ENCODE peak calls at places on chromosomes 12 and 14, in five cellular contexts. One of them, this sample, is unnamed. For H3K27me3, the result is how much of the 10 kb centered on the place peaks cover.

GRCh38 chr14:33738029-33738428 is 212.8 kb downstream of the EGLN3 start:
- DNase-seq in heart left ventricle: no peak
- DNase-seq in dorsolateral prefrontal cortex: no peak
- DNase-seq in MG63: no peak
- DNase-seq in adipocyte: no peak
- DNase-seq in this sample: no peak

GRCh38 chr14:63933701-63934100 is 80.9 kb downstream of the SYNE2 start:
- DNase-seq in MG63: no peak
- DNase-seq in adipocyte: no peak
- DNase-seq in dorsolateral prefrontal cortex: no peak
- DNase-seq in heart left ventricle: no peak
- DNase-seq in this sample: no peak

GRCh38 chr14:51546603-51547258 is 105.0 kb upstream of the FRMD6 start:
- DNase-seq in heart left ventricle: no peak
- DNase-seq in adipocyte: peak
- DNase-seq in MG63: no peak
- DNase-seq in dorsolateral prefrontal cortex: no peak
- DNase-seq in this sample: no peak

GRCh38 chr12:6295187-6295811 is 15.2 kb upstream of the PLEKHG6 start:
- DNase-seq in adipocyte: peak
- DNase-seq in heart left ventricle: no peak
- DNase-seq in MG63: peak
- DNase-seq in dorsolateral prefrontal cortex: no peak
- DNase-seq in this sample: peak

GRCh38 chr12:123533672-123534643 is at the start of gene RILPL1:
- DNase-seq in dorsolateral prefrontal cortex: peak
- DNase-seq in adipocyte: peak
- DNase-seq in heart left ventricle: peak
- DNase-seq in MG63: peak
- DNase-seq in this sample: no peak

GRCh38 chr12:21906919-21907642 is 34.1 kb downstream of the ABCC9 start:
- DNase-seq in dorsolateral prefrontal cortex: no peak
- DNase-seq in adipocyte: peak
- DNase-seq in heart left ventricle: no peak
- DNase-seq in MG63: no peak
- DNase-seq in this sample: peak

GRCh38 chr14:103056322-103057027 is 874 bp downstream of the CDC42BPB start:
- DNase-seq in adipocyte: peak
- DNase-seq in dorsolateral prefrontal cortex: no peak
- DNase-seq in MG63: peak
- DNase-seq in heart left ventricle: peak
- DNase-seq in this sample: no peak

GRCh38 chr12:104303538-104304151 is at the start of gene EID3:
- DNase-seq in heart left ventricle: peak
- DNase-seq in adipocyte: peak
- DNase-seq in dorsolateral prefrontal cortex: peak
- DNase-seq in MG63: peak
- DNase-seq in this sample: no peak

GRCh38 chr14:69818760-69819191 is 21.7 kb upstream of the SLC10A1 start:
- DNase-seq in adipocyte: peak
- DNase-seq in MG63: peak
- DNase-seq in heart left ventricle: no peak
- DNase-seq in dorsolateral prefrontal cortex: no peak
- DNase-seq in this sample: peak

GRCh38 chr14:24965934-24966593 is 83.9 kb downstream of the STXBP6 start:
- DNase-seq in MG63: peak
- DNase-seq in adipocyte: peak
- DNase-seq in dorsolateral prefrontal cortex: peak
- DNase-seq in heart left ventricle: no peak
- DNase-seq in this sample: peak

GRCh38 chr12:66279127-66279712 is 23.1 kb upstream of the HELB start:
- DNase-seq in heart left ventricle: no peak
- DNase-seq in adipocyte: peak
- DNase-seq in MG63: peak
- DNase-seq in dorsolateral prefrontal cortex: no peak
- DNase-seq in this sample: no peak

GRCh38 chr12:15184484-15184883 is 36.7 kb downstream of the RERG start:
- DNase-seq in MG63: no peak
- DNase-seq in heart left ventricle: no peak
- DNase-seq in dorsolateral prefrontal cortex: no peak
- DNase-seq in adipocyte: no peak
- DNase-seq in this sample: no peak

GRCh38 chr12:66049538-66050282 is 80.8 kb downstream of the LLPH start:
- DNase-seq in dorsolateral prefrontal cortex: no peak
- DNase-seq in adipocyte: peak
- DNase-seq in MG63: no peak
- DNase-seq in heart left ventricle: no peak
- DNase-seq in this sample: no peak

GRCh38 chr14:24665440-24665991 is 31.5 kb upstream of the GZMB start:
- DNase-seq in MG63: no peak
- DNase-seq in adipocyte: no peak
- DNase-seq in dorsolateral prefrontal cortex: no peak
- DNase-seq in heart left ventricle: no peak
- DNase-seq in this sample: no peak

GRCh38 chr14:55117816-55118441 is 11.1 kb upstream of the LGALS3 start:
- DNase-seq in heart left ventricle: no peak
- DNase-seq in adipocyte: no peak
- DNase-seq in dorsolateral prefrontal cortex: no peak
- DNase-seq in MG63: no peak
- DNase-seq in this sample: no peak

GRCh38 chr14:95045836-95046430 is 111.4 kb downstream of the DICER1 start:
- DNase-seq in MG63: no peak
- DNase-seq in dorsolateral prefrontal cortex: no peak
- DNase-seq in heart left ventricle: no peak
- DNase-seq in adipocyte: no peak
- DNase-seq in this sample: no peak

GRCh38 chr14:101595887-101596721 is 34.8 kb downstream of the DIO3 start:
- DNase-seq in heart left ventricle: no peak
- DNase-seq in dorsolateral prefrontal cortex: no peak
- DNase-seq in MG63: no peak
- DNase-seq in adipocyte: no peak
- DNase-seq in this sample: no peak

GRCh38 chr12:114666746-114667668 is 17.0 kb downstream of the TBX3 start:
- DNase-seq in dorsolateral prefrontal cortex: no peak
- DNase-seq in heart left ventricle: no peak
- DNase-seq in adipocyte: peak
- DNase-seq in MG63: no peak
- DNase-seq in this sample: no peak

GRCh38 chr12:26727482-26728204 is 105.4 kb downstream of the ITPR2 start:
- DNase-seq in adipocyte: no peak
- DNase-seq in MG63: no peak
- DNase-seq in heart left ventricle: no peak
- DNase-seq in dorsolateral prefrontal cortex: no peak
- DNase-seq in this sample: no peak

GRCh38 chr12:130330685-130331084 is 7.0 kb upstream of the PIWIL1 start:
- DNase-seq in MG63: no peak
- DNase-seq in dorsolateral prefrontal cortex: no peak
- DNase-seq in adipocyte: no peak
- DNase-seq in heart left ventricle: no peak
- DNase-seq in this sample: no peak

GRCh38 chr14:74955229-74955999 is at the start of gene PGF:
- DNase-seq in adipocyte: peak
- DNase-seq in heart left ventricle: peak
- DNase-seq in dorsolateral prefrontal cortex: peak
- DNase-seq in MG63: peak
- DNase-seq in this sample: no peak

GRCh38 chr12:13093191-13093849 is 10.1 kb downstream of the GSG1 start:
- DNase-seq in adipocyte: peak
- DNase-seq in dorsolateral prefrontal cortex: no peak
- DNase-seq in MG63: no peak
- DNase-seq in heart left ventricle: no peak
- DNase-seq in this sample: no peak

GRCh38 chr12:24952389-24952788 is 3.5 kb upstream of the BCAT1 start:
- DNase-seq in adipocyte: no peak
- DNase-seq in dorsolateral prefrontal cortex: no peak
- DNase-seq in heart left ventricle: no peak
- DNase-seq in MG63: no peak
- DNase-seq in this sample: no peak

GRCh38 chr12:38469689-38470088 is 153.1 kb downstream of the ALG10B start:
- DNase-seq in adipocyte: no peak
- DNase-seq in dorsolateral prefrontal cortex: no peak
- DNase-seq in MG63: no peak
- DNase-seq in heart left ventricle: no peak
- DNase-seq in this sample: no peak

GRCh38 chr14:57486767-57487379 is 6.8 kb downstream of the CCDC198 start:
- DNase-seq in MG63: no peak
- DNase-seq in adipocyte: peak
- DNase-seq in dorsolateral prefrontal cortex: no peak
- DNase-seq in heart left ventricle: no peak
- DNase-seq in this sample: no peak

GRCh38 chr14:85317491-85318021 is 212.4 kb upstream of the FLRT2 start:
- DNase-seq in adipocyte: no peak
- DNase-seq in dorsolateral prefrontal cortex: no peak
- DNase-seq in heart left ventricle: no peak
- DNase-seq in MG63: peak
- DNase-seq in this sample: no peak

GRCh38 chr12:76422878-76423438 is 74.7 kb upstream of the BBS10 start:
- DNase-seq in MG63: no peak
- DNase-seq in heart left ventricle: no peak
- DNase-seq in dorsolateral prefrontal cortex: no peak
- DNase-seq in adipocyte: peak
- DNase-seq in this sample: no peak
- H3K4me3 ChIP-seq in MG63: no peak
- H3K4me3 ChIP-seq in heart left ventricle: no peak
- H3K4me3 ChIP-seq in dorsolateral prefrontal cortex: peak
- H3K4me3 ChIP-seq in adipocyte: no peak
- H3K4me3 ChIP-seq in this sample: peak

GRCh38 chr14:96217381-96217913 is 12.8 kb downstream of the BDKRB2 start:
- DNase-seq in dorsolateral prefrontal cortex: no peak
- DNase-seq in MG63: no peak
- DNase-seq in heart left ventricle: no peak
- DNase-seq in adipocyte: no peak
- DNase-seq in this sample: no peak

GRCh38 chr14:96212896-96213295 is 8.3 kb downstream of the BDKRB2 start:
- DNase-seq in dorsolateral prefrontal cortex: no peak
- DNase-seq in MG63: no peak
- DNase-seq in adipocyte: no peak
- DNase-seq in heart left ventricle: no peak
- DNase-seq in this sample: no peak

GRCh38 chr14:96213871-96214465 is 9.3 kb downstream of the BDKRB2 start:
- DNase-seq in MG63: no peak
- DNase-seq in adipocyte: no peak
- DNase-seq in heart left ventricle: no peak
- DNase-seq in dorsolateral prefrontal cortex: no peak
- DNase-seq in this sample: no peak

GRCh38 chr14:96216627-96217026 is 12.0 kb downstream of the BDKRB2 start:
- DNase-seq in adipocyte: no peak
- DNase-seq in heart left ventricle: no peak
- DNase-seq in dorsolateral prefrontal cortex: no peak
- DNase-seq in MG63: no peak
- DNase-seq in this sample: no peak

DNA sequence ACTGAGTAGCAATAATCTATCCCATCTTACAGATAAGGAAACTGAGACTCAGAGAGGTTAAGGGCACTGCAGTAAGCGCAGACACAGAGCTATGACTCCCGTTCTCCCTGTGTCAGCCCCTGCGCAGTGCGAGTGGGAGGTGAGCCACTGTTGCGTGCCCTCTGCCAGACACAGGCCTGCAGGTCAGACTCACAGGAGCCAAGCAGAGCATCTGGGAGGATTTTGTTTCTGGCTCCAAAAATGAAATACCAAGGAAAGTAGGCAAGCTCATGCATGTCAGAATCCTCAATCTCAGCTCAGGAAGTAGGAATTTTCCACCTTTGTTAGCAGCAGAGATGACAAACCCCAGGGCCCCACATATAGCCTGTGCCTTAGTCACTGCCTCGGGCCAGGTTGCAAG is 11.2 kb downstream of the BDKRB2 start:
- DNase-seq in MG63: no peak
- DNase-seq in dorsolateral prefrontal cortex: no peak
- DNase-seq in adipocyte: no peak
- DNase-seq in heart left ventricle: no peak
- DNase-seq in this sample: no peak
- H3K27me3 ChIP-seq in MG63: under half
- H3K27me3 ChIP-seq in dorsolateral prefrontal cortex: under half
- H3K27me3 ChIP-seq in adipocyte: under half
- H3K27me3 ChIP-seq in heart left ventricle: under half
- H3K27me3 ChIP-seq in this sample: under half

DNA sequence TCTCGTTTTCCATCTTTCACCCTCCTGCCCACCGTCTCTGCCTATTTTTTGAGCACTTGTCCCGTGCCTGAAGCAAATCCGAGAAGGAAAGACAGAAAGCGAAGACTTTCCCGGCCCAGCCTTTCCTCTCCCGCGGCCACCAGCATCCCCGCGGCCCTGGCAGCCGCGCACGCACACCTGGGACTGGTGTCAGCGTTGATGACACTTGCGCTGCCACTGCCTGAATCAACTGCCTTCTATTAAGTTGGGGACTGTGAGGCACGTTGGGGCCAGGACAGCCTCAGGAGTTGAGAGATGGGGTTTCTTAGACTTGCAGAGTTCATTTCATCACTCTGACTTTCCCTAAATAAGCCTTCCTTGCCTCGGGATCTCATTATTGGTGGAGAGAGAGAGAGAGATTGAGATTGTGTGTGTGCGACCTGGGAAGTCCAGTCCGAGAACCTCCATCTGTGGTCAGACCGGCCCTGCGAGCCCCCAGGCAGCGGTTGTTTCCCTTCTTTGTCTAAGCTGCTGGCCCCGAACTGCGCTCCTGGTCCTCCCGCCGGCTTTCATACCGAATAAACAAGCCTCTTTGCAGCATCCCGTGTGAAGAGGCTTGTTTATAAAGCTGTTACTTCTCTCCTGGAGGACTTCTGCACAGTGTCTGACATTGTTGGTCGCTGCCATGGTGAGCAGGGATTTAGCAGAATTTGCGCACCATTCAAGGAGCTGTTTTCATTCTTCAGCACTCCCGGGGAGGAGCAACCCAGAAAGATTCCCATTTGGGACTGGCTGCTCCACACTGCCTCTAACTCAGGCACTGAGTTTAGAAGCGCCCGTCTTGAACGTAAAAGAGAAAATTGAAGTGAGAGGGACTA is 1.5 kb downstream of the PDZRN4 start:
- DNase-seq in adipocyte: peak
- DNase-seq in heart left ventricle: no peak
- DNase-seq in MG63: no peak
- DNase-seq in dorsolateral prefrontal cortex: peak
- DNase-seq in this sample: no peak
- H3K4me3 ChIP-seq in adipocyte: peak
- H3K4me3 ChIP-seq in heart left ventricle: no peak
- H3K4me3 ChIP-seq in MG63: no peak
- H3K4me3 ChIP-seq in dorsolateral prefrontal cortex: peak
- H3K4me3 ChIP-seq in this sample: no peak

GRCh38 chr12:50050410-50051280 is 6.8 kb upstream of the ASIC1 start:
- DNase-seq in heart left ventricle: peak
- DNase-seq in adipocyte: peak
- DNase-seq in MG63: no peak
- DNase-seq in dorsolateral prefrontal cortex: peak
- DNase-seq in this sample: no peak

GRCh38 chr12:50049254-50050118 is 7.9 kb upstream of the ASIC1 start:
- DNase-seq in dorsolateral prefrontal cortex: no peak
- DNase-seq in heart left ventricle: no peak
- DNase-seq in adipocyte: no peak
- DNase-seq in MG63: no peak
- DNase-seq in this sample: no peak

GRCh38 chr12:50043854-50044253 is 13.5 kb upstream of the ASIC1 start:
- DNase-seq in adipocyte: no peak
- DNase-seq in dorsolateral prefrontal cortex: no peak
- DNase-seq in heart left ventricle: no peak
- DNase-seq in MG63: no peak
- DNase-seq in this sample: no peak

GRCh38 chr12:50050119-50050385 is 7.3 kb upstream of the ASIC1 start:
- DNase-seq in MG63: no peak
- DNase-seq in adipocyte: no peak
- DNase-seq in dorsolateral prefrontal cortex: no peak
- DNase-seq in heart left ventricle: no peak
- DNase-seq in this sample: no peak

GRCh38 chr12:50047693-50048250 is 9.6 kb upstream of the ASIC1 start:
- DNase-seq in adipocyte: no peak
- DNase-seq in MG63: no peak
- DNase-seq in heart left ventricle: no peak
- DNase-seq in dorsolateral prefrontal cortex: no peak
- DNase-seq in this sample: no peak
- H3K27me3 ChIP-seq in adipocyte: under half
- H3K27me3 ChIP-seq in MG63: under half
- H3K27me3 ChIP-seq in heart left ventricle: under half
- H3K27me3 ChIP-seq in dorsolateral prefrontal cortex: under half
- H3K27me3 ChIP-seq in this sample: under half